ENCODE peak calls at places on chromosomes 16 and 17, in nine cellular contexts. O is mammary epithelial cell, W is IMR-90, R is PC-9, J is endothelial cell, L is Panc1, A is fibroblast of the aortic adventitia, T is tibial nerve, S is retinal pigment epithelial cell. C is an unnamed sample.

GRCh38 chr16:79740153-79740720 is 139.7 kb upstream of the MAF start:
- DNase-seq in O (no peak), W (no peak), R (no peak), J (no peak), L (no peak), A (no peak), T (no peak), S (no peak), C (no peak)

GRCh38 chr16:79797486-79797885 is 196.9 kb upstream of the MAF start:
- DNase-seq in O (no peak), W (no peak), R (no peak), J (no peak), L (no peak), A (no peak), T (no peak), S (no peak), C (no peak)

GRCh38 chr17:16243811-16244567 is 27.0 kb downstream of the PIGL start:
- DNase-seq in O (no peak), W (peak; percentile 8), R (no peak), J (no peak), L (no peak), A (no peak), T (no peak), S (no peak), C (no peak)

GRCh38 chr17:79707441-79707850 is 23.3 kb upstream of the ENPP7 start:
- DNase-seq in O (no peak), W (no peak), R (no peak), J (no peak), L (no peak), A (no peak), T (no peak), S (no peak), C (no peak)

GRCh38 chr17:45143101-45143670 is 5.1 kb upstream of the HEXIM1 start:
- DNase-seq in O (no peak), W (no peak), R (no peak), J (no peak), L (no peak), A (no peak), T (no peak), S (no peak), C (no peak)

GRCh38 chr17:2438823-2439222 is 38.0 kb upstream of the MNT start:
- DNase-seq in O (no peak), W (peak; percentile 88), R (no peak), J (no peak), L (no peak), A (peak; percentile 53), T (no peak), S (no peak), C (no peak)

GRCh38 chr17:35160354-35161201 is 13.0 kb downstream of the UNC45B start:
- DNase-seq in O (no peak), W (no peak), R (no peak), J (no peak), L (no peak), A (no peak), T (no peak), S (no peak), C (no peak)

GRCh38 chr17:62801553-62801952 is 6.6 kb downstream of the MARCHF10 start:
- DNase-seq in O (no peak), W (peak; percentile 36), R (no peak), J (no peak), L (no peak), A (no peak), T (no peak), S (no peak), C (no peak)

GRCh38 chr16:54479546-54479945 is 193.0 kb upstream of the IRX3 start:
- DNase-seq in O (no peak), W (no peak), R (no peak), J (no peak), L (no peak), A (no peak), T (no peak), S (no peak), C (no peak)

GRCh38 chr17:32746698-32747097 is 130.2 kb downstream of the MYO1D start:
- DNase-seq in O (peak; percentile 47), W (peak; percentile 45), R (no peak), J (no peak), L (no peak), A (peak; percentile 47), T (no peak), S (no peak), C (no peak)

GRCh38 chr17:49546546-49547535 is 28.8 kb upstream of the NXPH3 start:
- DNase-seq in O (no peak), W (no peak), R (no peak), J (no peak), L (no peak), A (no peak), T (no peak), S (no peak), C (no peak)

GRCh38 chr17:80408872-80409271 is 6.1 kb upstream of the ENDOV start:
- DNase-seq in O (peak; percentile 11), W (no peak), R (no peak), J (no peak), L (no peak), A (peak; percentile 9), T (no peak), S (no peak), C (no peak)

GRCh38 chr17:78960945-78961344 is 18.8 kb downstream of the LGALS3BP start:
- DNase-seq in O (no peak), W (no peak), R (no peak), J (no peak), L (no peak), A (peak; percentile 70), T (no peak), S (no peak), C (no peak)

GRCh38 chr17:18185391-18185790 is 1.8 kb downstream of the ALKBH5 start:
- DNase-seq in O (no peak), W (peak; percentile 43), R (no peak), J (no peak), L (no peak), A (peak; percentile 60), T (no peak), S (no peak), C (no peak)

GRCh38 chr17:28818705-28819295 is 23.8 kb downstream of the FAM222B start:
- DNase-seq in O (no peak), W (no peak), R (no peak), J (no peak), L (no peak), A (peak; percentile 60), T (no peak), S (no peak), C (no peak)

DNA sequence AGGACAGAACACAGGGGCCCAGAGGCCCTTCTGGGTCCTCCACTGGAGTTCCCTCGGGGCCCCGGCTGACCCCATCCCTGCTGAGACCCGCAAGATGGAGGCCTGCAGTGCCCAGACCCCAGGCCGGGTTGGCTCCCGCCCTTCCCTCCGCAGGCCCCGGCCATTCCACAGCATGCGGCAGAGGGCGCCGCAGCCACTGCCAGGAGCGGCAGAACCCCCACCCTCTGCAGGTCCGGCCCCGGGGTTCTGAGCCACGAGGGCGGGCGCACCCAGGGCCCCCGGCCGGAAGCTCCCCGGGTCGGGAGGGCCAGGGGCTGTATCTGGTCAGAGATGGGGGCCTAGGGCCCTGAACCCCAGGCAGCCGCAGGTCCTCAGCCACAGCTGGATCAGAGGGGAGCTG is 2.4 kb upstream of the PERCC1 start:
- DNase-seq in O (no peak), W (no peak), R (no peak), J (peak; percentile 67), L (no peak), A (peak; percentile 12), T (no peak), S (no peak), C (no peak)
- TF ChIP-seq CTCF in O (peak; percentile 52), W (peak; percentile 30), R (no peak), J (no peak), L (no peak), A (peak; percentile 40), T (peak; percentile 7), S (peak; percentile 52), C (no peak)

GRCh38 chr17:64773836-64774761 is 112.0 kb upstream of the SMURF2 start:
- DNase-seq in O (peak; percentile 83), W (peak; percentile 75), R (peak; percentile 90), J (peak; percentile 43), L (no peak), A (peak; percentile 51), T (no peak), S (no peak), C (no peak)
- TF ChIP-seq CTCF in O (peak; percentile 53), W (peak; percentile 58), R (peak; percentile 72), J (no peak), L (peak; percentile 75), A (peak; percentile 53), T (no peak), S (peak; percentile 51), C (peak; percentile 60)

GRCh38 chr16:72963921-72964320 is 84.0 kb downstream of the ZFHX3 start:
- DNase-seq in O (no peak), W (peak; percentile 78), R (no peak), J (no peak), L (no peak), A (no peak), T (no peak), S (no peak), C (no peak)
- TF ChIP-seq CTCF in O (no peak), W (no peak), R (no peak), J (no peak), L (no peak), A (no peak), T (no peak), S (no peak), C (no peak)

GRCh38 chr17:39071573-39071972 is 79.9 kb downstream of the PLXDC1 start:
- DNase-seq in O (no peak), W (no peak), R (no peak), J (no peak), L (no peak), A (no peak), T (no peak), S (no peak), C (no peak)

GRCh38 chr17:39064814-39065213 is 86.6 kb downstream of the PLXDC1 start:
- DNase-seq in O (no peak), W (no peak), R (peak; percentile 19), J (no peak), L (no peak), A (no peak), T (no peak), S (no peak), C (no peak)

GRCh38 chr17:39073353-39073752 is 78.1 kb downstream of the PLXDC1 start:
- DNase-seq in O (no peak), W (no peak), R (no peak), J (no peak), L (no peak), A (no peak), T (no peak), S (no peak), C (no peak)

GRCh38 chr17:39073916-39074315 is 77.5 kb downstream of the PLXDC1 start:
- DNase-seq in O (peak; percentile 86), W (no peak), R (no peak), J (no peak), L (no peak), A (no peak), T (no peak), S (no peak), C (no peak)

DNA sequence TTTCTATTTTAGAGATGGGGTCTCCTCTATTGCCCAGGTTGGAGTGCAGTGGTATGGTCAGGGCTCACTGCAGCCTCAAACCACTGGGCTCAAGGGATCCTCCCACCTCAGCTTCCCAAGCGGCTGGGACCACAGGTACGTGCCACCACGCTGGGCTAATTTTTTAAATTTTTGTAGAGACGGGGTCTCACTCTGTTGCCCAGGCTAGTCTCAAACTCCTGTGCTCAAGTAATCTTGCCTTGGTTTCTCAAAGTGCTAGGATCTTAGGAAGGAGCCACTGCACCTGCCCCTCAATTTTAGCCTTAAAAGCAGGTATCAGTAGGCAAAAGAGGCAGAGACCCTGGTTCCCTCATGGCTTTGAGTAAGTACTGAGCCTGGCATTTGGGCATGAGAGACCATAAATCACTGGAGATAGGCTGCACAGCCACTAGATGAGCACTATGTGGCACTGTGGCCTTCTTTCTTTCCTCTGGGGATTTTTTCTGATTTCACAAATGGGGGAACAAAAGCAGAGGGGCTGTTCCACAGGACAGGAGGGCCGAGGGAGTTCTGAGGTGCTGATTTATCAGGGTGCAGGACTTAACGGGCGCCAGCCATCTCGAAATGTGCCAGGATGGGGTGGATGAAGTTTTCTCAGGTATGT is 82.2 kb downstream of the PLXDC1 start:
- DNase-seq in O (peak; percentile 32), W (peak; percentile 54), R (peak; percentile 35), J (peak; percentile 16), L (peak; percentile 20), A (peak; percentile 74), T (no peak), S (no peak), C (no peak)
- TF ChIP-seq CTCF in O (peak; percentile 70), W (peak; percentile 82), R (peak; percentile 73), J (no peak), L (peak; percentile 70), A (peak; percentile 80), T (peak; percentile 26), S (peak; percentile 82), C (peak; percentile 70)